ENCODE peak calls at places on chromosomes 4 and X, in seven cellular contexts. One of them, this sample, is unnamed.

GRCh38 chr4:41257257-41257900 is 651 bp downstream of the UCHL1 start:
- DNase-seq in EL: peak; percentile 60
- DNase-seq in HS-27A: no peak
- DNase-seq in ELR: peak; percentile 68
- DNase-seq in stimulated activated CD4-positive, alpha-beta T cell treated with anti-CD3 and anti-CD28 coated beads, Interleukin-1b, Interleukin-23, amount 100 ng/mL, for 24 hours: peak; percentile 8
- DNase-seq in adipocyte: peak; percentile 87
- DNase-seq in stromal cell of bone marrow: peak; percentile 20
- DNase-seq in this sample: peak; percentile 32

GRCh38 chr4:498328-498919 is 532 bp downstream of the ZNF721 start:
- DNase-seq in EL: no peak
- DNase-seq in stromal cell of bone marrow: no peak
- DNase-seq in adipocyte: peak; percentile 44
- DNase-seq in HS-27A: no peak
- DNase-seq in ELR: peak; percentile 6
- DNase-seq in stimulated activated CD4-positive, alpha-beta T cell treated with anti-CD3 and anti-CD28 coated beads, Interleukin-1b, Interleukin-23, amount 100 ng/mL, for 24 hours: no peak
- DNase-seq in this sample: no peak

GRCh38 chrX:13791559-13791958 is 25.3 kb downstream of the GPM6B start:
- DNase-seq in stimulated activated CD4-positive, alpha-beta T cell treated with anti-CD3 and anti-CD28 coated beads, Interleukin-1b, Interleukin-23, amount 100 ng/mL, for 24 hours: no peak
- DNase-seq in ELR: no peak
- DNase-seq in HS-27A: no peak
- DNase-seq in stromal cell of bone marrow: no peak
- DNase-seq in EL: no peak
- DNase-seq in adipocyte: no peak
- DNase-seq in this sample: peak; percentile 50

GRCh38 chr4:88623097-88623496 is 30.8 kb downstream of the HERC3 start:
- DNase-seq in adipocyte: peak; percentile 84
- DNase-seq in stimulated activated CD4-positive, alpha-beta T cell treated with anti-CD3 and anti-CD28 coated beads, Interleukin-1b, Interleukin-23, amount 100 ng/mL, for 24 hours: no peak
- DNase-seq in ELR: peak; percentile 96
- DNase-seq in EL: peak; percentile 94
- DNase-seq in HS-27A: peak; percentile 78
- DNase-seq in stromal cell of bone marrow: peak; percentile 89
- DNase-seq in this sample: no peak

GRCh38 chrX:141278306-141278705 is 36.0 kb upstream of the SPANXC start:
- DNase-seq in EL: peak; percentile 23
- DNase-seq in ELR: peak; percentile 53
- DNase-seq in stromal cell of bone marrow: no peak
- DNase-seq in adipocyte: peak; percentile 48
- DNase-seq in HS-27A: peak; percentile 17
- DNase-seq in stimulated activated CD4-positive, alpha-beta T cell treated with anti-CD3 and anti-CD28 coated beads, Interleukin-1b, Interleukin-23, amount 100 ng/mL, for 24 hours: no peak
- DNase-seq in this sample: no peak

GRCh38 chrX:70479970-70480659 is 35.5 kb downstream of the DLG3 start:
- DNase-seq in stromal cell of bone marrow: no peak
- DNase-seq in adipocyte: peak; percentile 26
- DNase-seq in EL: peak; percentile 4
- DNase-seq in stimulated activated CD4-positive, alpha-beta T cell treated with anti-CD3 and anti-CD28 coated beads, Interleukin-1b, Interleukin-23, amount 100 ng/mL, for 24 hours: no peak
- DNase-seq in ELR: peak; percentile 3
- DNase-seq in HS-27A: no peak
- DNase-seq in this sample: no peak

GRCh38 chrX:1442724-1443367 is 9.9 kb downstream of the ASMTL start:
- DNase-seq in ELR: no peak
- DNase-seq in stromal cell of bone marrow: no peak
- DNase-seq in adipocyte: no peak
- DNase-seq in stimulated activated CD4-positive, alpha-beta T cell treated with anti-CD3 and anti-CD28 coated beads, Interleukin-1b, Interleukin-23, amount 100 ng/mL, for 24 hours: no peak
- DNase-seq in EL: no peak
- DNase-seq in HS-27A: no peak
- DNase-seq in this sample: no peak

GRCh38 chr4:91092398-91092955 is 965.3 kb downstream of the CCSER1 start:
- DNase-seq in stimulated activated CD4-positive, alpha-beta T cell treated with anti-CD3 and anti-CD28 coated beads, Interleukin-1b, Interleukin-23, amount 100 ng/mL, for 24 hours: no peak
- DNase-seq in adipocyte: no peak
- DNase-seq in EL: no peak
- DNase-seq in ELR: no peak
- DNase-seq in HS-27A: no peak
- DNase-seq in stromal cell of bone marrow: no peak
- DNase-seq in this sample: no peak

GRCh38 chr4:170109586-170110289 is 20.0 kb upstream of the AADAT start:
- DNase-seq in stimulated activated CD4-positive, alpha-beta T cell treated with anti-CD3 and anti-CD28 coated beads, Interleukin-1b, Interleukin-23, amount 100 ng/mL, for 24 hours: no peak
- DNase-seq in adipocyte: peak; percentile 90
- DNase-seq in stromal cell of bone marrow: peak; percentile 70
- DNase-seq in ELR: peak; percentile 35
- DNase-seq in EL: no peak
- DNase-seq in HS-27A: no peak
- DNase-seq in this sample: peak; percentile 13

GRCh38 chrX:9611436-9612145 is 146.7 kb downstream of the TBL1X start:
- DNase-seq in EL: peak; percentile 9
- DNase-seq in ELR: no peak
- DNase-seq in stromal cell of bone marrow: no peak
- DNase-seq in stimulated activated CD4-positive, alpha-beta T cell treated with anti-CD3 and anti-CD28 coated beads, Interleukin-1b, Interleukin-23, amount 100 ng/mL, for 24 hours: no peak
- DNase-seq in HS-27A: no peak
- DNase-seq in adipocyte: no peak
- DNase-seq in this sample: no peak

GRCh38 chr4:17817027-17817426 is 6.2 kb downstream of the NCAPG start:
- DNase-seq in ELR: peak; percentile 64
- DNase-seq in stromal cell of bone marrow: peak; percentile 51
- DNase-seq in stimulated activated CD4-positive, alpha-beta T cell treated with anti-CD3 and anti-CD28 coated beads, Interleukin-1b, Interleukin-23, amount 100 ng/mL, for 24 hours: no peak
- DNase-seq in adipocyte: peak; percentile 88
- DNase-seq in HS-27A: no peak
- DNase-seq in EL: peak; percentile 56
- DNase-seq in this sample: no peak

GRCh38 chr4:10237131-10237530 is 120.5 kb upstream of the WDR1 start:
- DNase-seq in EL: no peak
- DNase-seq in ELR: no peak
- DNase-seq in stromal cell of bone marrow: no peak
- DNase-seq in HS-27A: no peak
- DNase-seq in adipocyte: no peak
- DNase-seq in stimulated activated CD4-positive, alpha-beta T cell treated with anti-CD3 and anti-CD28 coated beads, Interleukin-1b, Interleukin-23, amount 100 ng/mL, for 24 hours: no peak
- DNase-seq in this sample: no peak

GRCh38 chr4:76696109-76696508 is 201.8 kb downstream of the SOWAHB start:
- DNase-seq in EL: peak; percentile 14
- DNase-seq in stimulated activated CD4-positive, alpha-beta T cell treated with anti-CD3 and anti-CD28 coated beads, Interleukin-1b, Interleukin-23, amount 100 ng/mL, for 24 hours: no peak
- DNase-seq in HS-27A: no peak
- DNase-seq in ELR: peak; percentile 5
- DNase-seq in adipocyte: peak; percentile 65
- DNase-seq in stromal cell of bone marrow: no peak
- DNase-seq in this sample: no peak

GRCh38 chrX:110678591-110678990 is 117.0 kb downstream of the CHRDL1 start:
- DNase-seq in HS-27A: no peak
- DNase-seq in stimulated activated CD4-positive, alpha-beta T cell treated with anti-CD3 and anti-CD28 coated beads, Interleukin-1b, Interleukin-23, amount 100 ng/mL, for 24 hours: no peak
- DNase-seq in adipocyte: no peak
- DNase-seq in stromal cell of bone marrow: no peak
- DNase-seq in ELR: peak; percentile 6
- DNase-seq in EL: no peak
- DNase-seq in this sample: no peak

GRCh38 chr4:2263701-2264321 is 1.9 kb upstream of the MXD4 start:
- DNase-seq in HS-27A: no peak
- DNase-seq in EL: no peak
- DNase-seq in stromal cell of bone marrow: no peak
- DNase-seq in stimulated activated CD4-positive, alpha-beta T cell treated with anti-CD3 and anti-CD28 coated beads, Interleukin-1b, Interleukin-23, amount 100 ng/mL, for 24 hours: no peak
- DNase-seq in adipocyte: no peak
- DNase-seq in ELR: no peak
- DNase-seq in this sample: no peak

This sample was measured in anterior cingulate cortex.